ENCODE peak calls at places on chromosomes 13 and 19, in four cellular contexts. One of them, this sample, is unnamed.
A peak's percentile ranks its signal among the peaks of the same experiment; 100 is the strongest.

GRCh38 chr13:73708393-73708985 is 425.7 kb downstream of the KLF12 start:
- DNase-seq in gastrocnemius medialis: no peak
- DNase-seq in esophagus squamous epithelium: no peak
- DNase-seq in sigmoid colon: no peak
- DNase-seq in this sample: peak; percentile 69

GRCh38 chr13:75217949-75218348 is 264.0 kb downstream of the TBC1D4 start:
- DNase-seq in gastrocnemius medialis: no peak
- DNase-seq in sigmoid colon: no peak
- DNase-seq in esophagus squamous epithelium: no peak
- DNase-seq in this sample: peak; percentile 7

GRCh38 chr19:52217576-52217975 is 27.7 kb downstream of the PPP2R1A start:
- DNase-seq in sigmoid colon: no peak
- DNase-seq in esophagus squamous epithelium: no peak
- DNase-seq in gastrocnemius medialis: no peak
- DNase-seq in this sample: no peak

GRCh38 chr19:53953383-53953782 is 9.4 kb upstream of the CACNG8 start:
- DNase-seq in esophagus squamous epithelium: no peak
- DNase-seq in sigmoid colon: no peak
- DNase-seq in gastrocnemius medialis: no peak
- DNase-seq in this sample: no peak

GRCh38 chr19:44625531-44626066 is 12.2 kb downstream of the IGSF23 start:
- DNase-seq in gastrocnemius medialis: no peak
- DNase-seq in sigmoid colon: no peak
- DNase-seq in esophagus squamous epithelium: no peak
- DNase-seq in this sample: no peak

GRCh38 chr13:100106005-100106404 is 17.1 kb downstream of the PCCA start:
- DNase-seq in esophagus squamous epithelium: no peak
- DNase-seq in gastrocnemius medialis: no peak
- DNase-seq in sigmoid colon: no peak
- DNase-seq in this sample: no peak

GRCh38 chr19:47357788-47358680 is 8.9 kb downstream of the DHX34 start:
- DNase-seq in sigmoid colon: no peak
- DNase-seq in gastrocnemius medialis: no peak
- DNase-seq in esophagus squamous epithelium: no peak
- DNase-seq in this sample: no peak

GRCh38 chr13:25881946-25882574 is 169.8 kb downstream of the SHISA2 start:
- DNase-seq in gastrocnemius medialis: no peak
- DNase-seq in esophagus squamous epithelium: no peak
- DNase-seq in sigmoid colon: no peak
- DNase-seq in this sample: no peak

GRCh38 chr13:28423010-28423409 is 71.9 kb downstream of the FLT1 start:
- DNase-seq in sigmoid colon: peak; percentile 64
- DNase-seq in gastrocnemius medialis: peak; percentile 32
- DNase-seq in esophagus squamous epithelium: no peak
- DNase-seq in this sample: no peak

GRCh38 chr19:47122359-47123335 is 8.0 kb upstream of the SAE1 start:
- DNase-seq in sigmoid colon: no peak
- DNase-seq in esophagus squamous epithelium: no peak
- DNase-seq in gastrocnemius medialis: no peak
- DNase-seq in this sample: no peak

GRCh38 chr19:31338069-31338767 is 11.0 kb downstream of the TSHZ3 start:
- DNase-seq in esophagus squamous epithelium: no peak
- DNase-seq in sigmoid colon: peak; percentile 92
- DNase-seq in gastrocnemius medialis: no peak
- DNase-seq in this sample: no peak

GRCh38 chr13:48531416-48532145 is 1.3 kb downstream of the RCBTB2 start:
- DNase-seq in gastrocnemius medialis: no peak
- DNase-seq in esophagus squamous epithelium: no peak
- DNase-seq in sigmoid colon: no peak
- DNase-seq in this sample: no peak

GRCh38 chr19:35105047-35105410 is 10.6 kb upstream of the FXYD3 start:
- DNase-seq in esophagus squamous epithelium: no peak
- DNase-seq in gastrocnemius medialis: no peak
- DNase-seq in sigmoid colon: no peak
- DNase-seq in this sample: no peak

GRCh38 chr19:56829586-56829985 is 10.9 kb downstream of the PEG3 start:
- DNase-seq in esophagus squamous epithelium: no peak
- DNase-seq in sigmoid colon: no peak
- DNase-seq in gastrocnemius medialis: no peak
- DNase-seq in this sample: no peak

GRCh38 chr13:94708031-94708571 is 4.2 kb downstream of the SOX21 start:
- DNase-seq in sigmoid colon: no peak
- DNase-seq in gastrocnemius medialis: no peak
- DNase-seq in esophagus squamous epithelium: no peak
- DNase-seq in this sample: peak; percentile 26

GRCh38 chr13:27264181-27264580 is 6.4 kb upstream of the RASL11A start:
- DNase-seq in sigmoid colon: no peak
- DNase-seq in esophagus squamous epithelium: no peak
- DNase-seq in gastrocnemius medialis: no peak
- DNase-seq in this sample: no peak

GRCh38 chr13:39452412-39452811 is 150.6 kb downstream of the LHFPL6 start:
- DNase-seq in sigmoid colon: no peak
- DNase-seq in gastrocnemius medialis: no peak
- DNase-seq in esophagus squamous epithelium: no peak
- DNase-seq in this sample: no peak

GRCh38 chr19:33660426-33661160 is 38.8 kb downstream of the CHST8 start:
- DNase-seq in esophagus squamous epithelium: no peak
- DNase-seq in gastrocnemius medialis: no peak
- DNase-seq in sigmoid colon: no peak
- DNase-seq in this sample: no peak

GRCh38 chr19:45305421-45305820 is 17.3 kb downstream of the CKM start:
- DNase-seq in gastrocnemius medialis: no peak
- DNase-seq in esophagus squamous epithelium: no peak
- DNase-seq in sigmoid colon: no peak
- DNase-seq in this sample: no peak

GRCh38 chr13:111460548-111461444 is 140.4 kb downstream of the TEX29 start:
- DNase-seq in gastrocnemius medialis: no peak
- DNase-seq in esophagus squamous epithelium: no peak
- DNase-seq in sigmoid colon: peak; percentile 64
- DNase-seq in this sample: no peak

GRCh38 chr19:10226376-10227214 is 4.5 kb downstream of the S1PR2 start:
- DNase-seq in gastrocnemius medialis: peak; percentile 54
- DNase-seq in esophagus squamous epithelium: no peak
- DNase-seq in sigmoid colon: peak; percentile 96
- DNase-seq in this sample: no peak

GRCh38 chr19:42301646-42302204 is at the start of gene PRR19:
- DNase-seq in esophagus squamous epithelium: no peak
- DNase-seq in sigmoid colon: no peak
- DNase-seq in gastrocnemius medialis: no peak
- DNase-seq in this sample: peak; percentile 73

GRCh38 chr19:31351212-31352193 is 2.3 kb upstream of the TSHZ3 start:
- DNase-seq in gastrocnemius medialis: no peak
- DNase-seq in sigmoid colon: peak; percentile 82
- DNase-seq in esophagus squamous epithelium: no peak
- DNase-seq in this sample: no peak

GRCh38 chr13:26599403-26599802 is 41.9 kb downstream of the WASF3 start:
- DNase-seq in esophagus squamous epithelium: no peak
- DNase-seq in sigmoid colon: no peak
- DNase-seq in gastrocnemius medialis: no peak
- DNase-seq in this sample: no peak

GRCh38 chr19:38655148-38655824 is 7.8 kb downstream of the ACTN4 start:
- DNase-seq in esophagus squamous epithelium: no peak
- DNase-seq in sigmoid colon: no peak
- DNase-seq in gastrocnemius medialis: no peak
- DNase-seq in this sample: no peak

GRCh38 chr19:5128251-5128931 is 159.5 kb downstream of the KDM4B start:
- DNase-seq in esophagus squamous epithelium: no peak
- DNase-seq in sigmoid colon: peak; percentile 85
- DNase-seq in gastrocnemius medialis: no peak
- DNase-seq in this sample: peak; percentile 62
- TF ChIP-seq POLR2A in esophagus squamous epithelium: no peak
- TF ChIP-seq POLR2A in sigmoid colon: no peak
- TF ChIP-seq POLR2A in gastrocnemius medialis: no peak
- TF ChIP-seq POLR2A in this sample: no peak

DNA sequence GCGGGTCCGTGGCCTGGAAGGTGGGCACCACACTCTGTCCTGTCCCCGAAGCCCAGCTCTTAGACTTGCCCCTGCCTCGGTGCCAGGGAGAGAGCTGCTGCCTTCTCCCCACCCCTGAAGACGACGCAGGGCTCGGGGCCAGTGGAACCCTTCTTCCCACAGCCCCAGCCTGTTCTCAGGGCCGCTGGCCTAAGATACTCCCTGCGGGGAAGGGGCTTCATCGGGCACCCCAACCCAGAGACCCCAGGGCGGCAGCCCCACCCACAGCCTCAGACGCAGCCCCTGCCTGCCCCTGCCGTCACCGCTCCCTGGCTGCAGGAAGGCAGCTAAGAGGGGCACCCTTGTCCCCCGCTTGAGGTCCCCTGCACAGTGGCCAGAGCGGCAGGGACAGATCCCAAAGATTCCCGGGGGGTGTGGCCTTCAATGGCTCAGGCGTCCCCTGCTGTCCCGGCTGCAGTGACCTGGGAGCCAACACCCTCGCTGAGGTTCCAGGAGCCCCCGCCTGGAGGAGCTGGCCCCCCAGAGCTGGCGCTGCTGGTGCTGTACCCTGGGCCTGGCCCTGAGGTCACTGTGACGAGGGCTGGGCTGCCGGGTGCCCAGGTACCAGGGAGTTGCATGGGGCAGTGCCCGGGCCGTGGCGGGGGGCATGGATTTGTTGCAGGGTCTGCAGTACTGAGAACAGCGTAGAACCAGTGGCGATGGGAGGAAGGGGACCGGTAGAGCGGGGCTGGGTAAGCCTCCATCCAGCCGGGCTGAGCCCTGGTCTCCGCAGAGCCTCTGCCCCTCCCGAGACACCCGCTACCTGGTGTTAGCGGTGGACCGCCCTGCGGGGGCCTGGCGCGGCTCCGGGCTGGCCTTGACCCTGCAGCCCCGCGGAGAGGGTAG is 999 bp downstream of the AMH start:
- DNase-seq in esophagus squamous epithelium: no peak
- DNase-seq in sigmoid colon: no peak
- DNase-seq in gastrocnemius medialis: no peak
- DNase-seq in this sample: no peak
- TF ChIP-seq POLR2A in esophagus squamous epithelium: no peak
- TF ChIP-seq POLR2A in sigmoid colon: no peak
- TF ChIP-seq POLR2A in gastrocnemius medialis: no peak
- TF ChIP-seq POLR2A in this sample: no peak

DNA sequence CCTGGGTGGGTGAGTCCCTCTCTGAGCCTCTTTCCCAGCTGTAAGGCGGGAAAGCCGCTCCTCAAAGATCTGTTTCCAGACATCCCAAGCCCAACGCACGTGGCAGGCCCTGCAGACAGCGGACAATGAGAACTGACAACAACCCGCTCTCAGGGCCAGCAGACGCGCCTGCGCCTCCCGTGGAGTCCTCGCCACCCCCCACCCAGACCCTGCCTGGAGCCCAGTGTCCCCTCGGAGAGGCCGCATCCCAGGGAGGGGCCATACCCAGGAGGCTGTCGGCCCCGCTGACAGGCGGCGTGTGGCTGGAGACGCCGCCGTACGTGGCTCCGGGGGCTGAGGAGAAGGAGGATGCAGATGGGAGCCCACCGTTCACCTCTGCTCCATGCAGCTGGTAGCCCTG is 16.3 kb upstream of the UQCR11 start:
- DNase-seq in gastrocnemius medialis: no peak
- DNase-seq in sigmoid colon: no peak
- DNase-seq in esophagus squamous epithelium: no peak
- DNase-seq in this sample: no peak
- TF ChIP-seq POLR2A in gastrocnemius medialis: no peak
- TF ChIP-seq POLR2A in sigmoid colon: no peak
- TF ChIP-seq POLR2A in esophagus squamous epithelium: no peak
- TF ChIP-seq POLR2A in this sample: no peak

GRCh38 chr19:58560921-58561320 is 2.5 kb upstream of the UBE2M start:
- DNase-seq in sigmoid colon: peak; percentile 59
- DNase-seq in gastrocnemius medialis: no peak
- DNase-seq in esophagus squamous epithelium: no peak
- DNase-seq in this sample: no peak
- TF ChIP-seq POLR2A in sigmoid colon: no peak
- TF ChIP-seq POLR2A in gastrocnemius medialis: no peak
- TF ChIP-seq POLR2A in esophagus squamous epithelium: no peak
- TF ChIP-seq POLR2A in this sample: no peak

GRCh38 chr19:13121551-13122274 is 3.6 kb downstream of the NACC1 start:
- DNase-seq in gastrocnemius medialis: no peak
- DNase-seq in esophagus squamous epithelium: no peak
- DNase-seq in sigmoid colon: no peak
- DNase-seq in this sample: no peak
- TF ChIP-seq POLR2A in gastrocnemius medialis: no peak
- TF ChIP-seq POLR2A in esophagus squamous epithelium: no peak
- TF ChIP-seq POLR2A in sigmoid colon: no peak
- TF ChIP-seq POLR2A in this sample: no peak

DNA sequence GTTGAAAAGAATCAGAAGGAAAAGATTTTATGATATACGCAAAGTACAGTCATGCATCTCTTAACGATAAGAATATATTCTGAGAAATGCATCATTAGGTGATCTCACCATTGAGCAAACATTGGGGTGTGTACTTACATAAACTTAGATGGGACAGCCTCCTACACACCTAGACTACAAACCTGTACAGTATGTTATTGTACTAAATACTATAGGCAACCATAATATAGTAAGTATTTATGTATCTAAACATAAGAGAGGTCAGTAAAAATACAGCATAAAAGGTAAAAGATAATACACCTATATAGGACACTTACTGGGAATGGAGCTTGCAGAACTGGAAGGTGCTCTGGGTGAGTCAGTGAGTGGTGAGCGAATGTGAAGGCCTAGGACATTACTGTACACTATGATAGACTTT is 254.6 kb downstream of the SPRY2 start:
- DNase-seq in sigmoid colon: no peak
- DNase-seq in esophagus squamous epithelium: no peak
- DNase-seq in gastrocnemius medialis: no peak
- DNase-seq in this sample: no peak
- TF ChIP-seq POLR2A in sigmoid colon: no peak
- TF ChIP-seq POLR2A in esophagus squamous epithelium: no peak
- TF ChIP-seq POLR2A in gastrocnemius medialis: no peak
- TF ChIP-seq POLR2A in this sample: no peak

DNA sequence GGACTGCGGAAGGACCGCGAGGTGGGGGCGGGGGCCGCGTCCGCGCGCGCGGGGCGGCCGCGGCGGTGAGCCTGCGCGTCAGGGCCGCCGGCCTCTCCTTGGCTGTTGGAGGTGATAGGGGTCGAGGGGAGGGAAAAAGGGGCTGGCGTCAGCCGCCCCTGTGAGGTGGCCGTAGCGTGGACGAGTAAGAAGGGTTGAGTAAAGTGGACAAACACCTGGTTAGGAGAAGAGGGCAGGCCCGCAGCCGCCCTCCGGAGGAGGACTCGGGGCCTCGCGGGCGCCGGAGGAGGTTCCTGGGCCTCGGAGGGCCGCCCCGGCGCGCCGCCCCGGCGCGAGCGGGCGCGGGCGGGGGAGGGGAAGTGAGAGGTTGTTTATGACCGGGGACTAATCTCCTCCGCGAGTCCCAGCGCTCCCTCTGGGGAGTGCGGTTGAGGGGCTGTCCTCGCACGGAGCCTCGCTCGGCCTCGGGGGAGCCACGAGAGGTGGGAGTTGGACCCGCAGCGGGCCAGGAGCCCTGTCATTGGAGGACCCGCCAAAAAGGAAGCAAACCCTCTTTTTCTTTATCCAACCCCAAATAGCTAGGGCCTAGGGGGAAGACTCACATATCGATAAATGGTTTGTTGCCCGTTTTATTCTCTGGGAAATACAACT is 597 bp upstream of the INTS6 start:
- DNase-seq in sigmoid colon: peak; percentile 92
- DNase-seq in gastrocnemius medialis: peak; percentile 61
- DNase-seq in esophagus squamous epithelium: peak; percentile 79
- DNase-seq in this sample: no peak
- TF ChIP-seq POLR2A in sigmoid colon: peak; percentile 72
- TF ChIP-seq POLR2A in gastrocnemius medialis: peak; percentile 68
- TF ChIP-seq POLR2A in esophagus squamous epithelium: peak; percentile 88
- TF ChIP-seq POLR2A in this sample: peak; percentile 92